ENCODE peak calls at places on chromosomes 1 and 21, in ten cellular contexts. S is GM19239, A is heart right ventricle, L is KG1, V is PC-3, N is fibroblast of villous mesenchyme, X is WTC11, K is HFF-Myc, I is NCI-H774, M is caudate nucleus. P is an unnamed sample.

GRCh38 chr1:40861227-40862003 is 748 bp downstream of the CITED4 start:
- DNase-seq in K (no peak), M (no peak), N (peak), L (no peak), I (peak), S (no peak), X (peak), A (peak), V (no peak), P (no peak)

GRCh38 chr1:7827134-7827955 is 25.5 kb downstream of the UTS2 start:
- DNase-seq in L (peak), A (no peak), I (no peak), X (no peak), V (no peak), S (no peak), K (no peak), N (peak), M (no peak), P (no peak)

GRCh38 chr1:33181038-33181861 is 593 bp downstream of the TRIM62 start:
- DNase-seq in I (peak), V (peak), X (peak), A (peak), N (peak), S (no peak), K (no peak), M (no peak), L (no peak), P (no peak)

GRCh38 chr1:109782927-109783326 is 19.2 kb upstream of the EPS8L3 start:
- DNase-seq in X (no peak), A (no peak), S (no peak), V (no peak), I (no peak), M (no peak), K (no peak), L (no peak), N (no peak), P (no peak)

GRCh38 chr1:26862781-26863676 is at the start of gene SFN:
- DNase-seq in V (peak), L (no peak), K (no peak), I (peak), S (no peak), M (no peak), N (no peak), A (no peak), X (peak), P (no peak)

GRCh38 chr1:198660341-198661056 is 21.7 kb downstream of the PTPRC start:
- DNase-seq in L (no peak), N (no peak), S (no peak), V (no peak), X (no peak), M (no peak), A (no peak), K (no peak), I (no peak), P (no peak)

GRCh38 chr1:229159668-229160544 is 111.0 kb upstream of the RAB4A start:
- DNase-seq in K (peak), V (no peak), N (no peak), A (no peak), X (no peak), S (no peak), M (no peak), I (no peak), L (no peak), P (no peak)

GRCh38 chr1:64304744-64305143 is 101.3 kb downstream of the UBE2U start:
- DNase-seq in K (no peak), S (no peak), X (no peak), V (no peak), M (no peak), N (no peak), I (no peak), A (no peak), L (no peak), P (no peak)

GRCh38 chr1:169107673-169108160 is 1.2 kb downstream of the ATP1B1 start:
- DNase-seq in V (peak), L (no peak), N (peak), X (no peak), K (no peak), I (no peak), M (no peak), S (no peak), A (peak), P (no peak)

GRCh38 chr1:51927029-51927428 is 48.5 kb upstream of the NRDC start:
- DNase-seq in A (no peak), L (no peak), I (no peak), S (no peak), M (no peak), N (no peak), V (peak), X (no peak), K (no peak), P (no peak)

GRCh38 chr1:218967836-218968235 is 205.8 kb upstream of the LYPLAL1 start:
- DNase-seq in S (no peak), I (no peak), M (no peak), K (no peak), V (peak), X (no peak), A (no peak), L (no peak), N (peak), P (no peak)

GRCh38 chr1:83626603-83627002 is 372.3 kb downstream of the TTLL7 start:
- DNase-seq in N (no peak), V (no peak), S (no peak), M (no peak), A (no peak), K (no peak), X (no peak), L (no peak), I (peak), P (no peak)

GRCh38 chr1:51922040-51922439 is 43.5 kb upstream of the NRDC start:
- DNase-seq in M (no peak), V (no peak), N (no peak), I (no peak), S (no peak), X (no peak), K (no peak), A (no peak), L (no peak), P (no peak)

GRCh38 chr1:225476100-225476511 is 48.3 kb upstream of the LBR start:
- DNase-seq in N (no peak), A (no peak), X (no peak), K (no peak), I (no peak), S (no peak), L (no peak), M (no peak), V (no peak), P (no peak)

GRCh38 chr1:53725238-53725689 is 13.7 kb downstream of the GLIS1 start:
- DNase-seq in V (peak), M (no peak), I (no peak), S (no peak), K (no peak), N (peak), X (peak), A (no peak), L (no peak), P (no peak)

GRCh38 chr21:33374080-33374873 is 28.9 kb upstream of the IFNGR2 start:
- DNase-seq in N (peak), L (peak), V (peak), S (no peak), M (no peak), I (peak), X (peak), A (peak), K (peak), P (peak)

P was measured in SK-N-MC.